ENCODE peak calls at places on chromosomes 2 and 18, in four cellular contexts. One of them, this sample, is unnamed.

GRCh38 chr2:237498341-237498740 is 11.3 kb downstream of the MLPH start:
- DNase-seq in IMR-90: no peak
- DNase-seq in mesenchymal stem cell: peak
- DNase-seq in mesendoderm: no peak
- DNase-seq in this sample: no peak

GRCh38 chr2:205546417-205546816 is 135.9 kb upstream of the NRP2 start:
- DNase-seq in mesenchymal stem cell: no peak
- DNase-seq in mesendoderm: no peak
- DNase-seq in IMR-90: no peak
- DNase-seq in this sample: no peak

GRCh38 chr18:56516769-56517168 is 121.6 kb downstream of the TXNL1 start:
- DNase-seq in IMR-90: peak
- DNase-seq in mesendoderm: no peak
- DNase-seq in mesenchymal stem cell: no peak
- DNase-seq in this sample: no peak

GRCh38 chr2:147525724-147526489 is 318.9 kb upstream of the ACVR2A start:
- DNase-seq in mesenchymal stem cell: no peak
- DNase-seq in IMR-90: no peak
- DNase-seq in mesendoderm: no peak
- DNase-seq in this sample: no peak

GRCh38 chr2:220209751-220210150 is 582.3 kb downstream of the SLC4A3 start:
- DNase-seq in IMR-90: no peak
- DNase-seq in mesenchymal stem cell: no peak
- DNase-seq in mesendoderm: no peak
- DNase-seq in this sample: no peak

GRCh38 chr2:85724731-85725181 is 29.0 kb upstream of the ATOH8 start:
- DNase-seq in IMR-90: no peak
- DNase-seq in mesenchymal stem cell: no peak
- DNase-seq in mesendoderm: no peak
- DNase-seq in this sample: no peak

GRCh38 chr2:219509780-219510511 is 4.3 kb upstream of the ASIC4 start:
- DNase-seq in mesenchymal stem cell: peak
- DNase-seq in IMR-90: peak
- DNase-seq in mesendoderm: peak
- DNase-seq in this sample: no peak

GRCh38 chr2:1940660-1941059 is 196.3 kb upstream of the PXDN start:
- DNase-seq in mesenchymal stem cell: no peak
- DNase-seq in IMR-90: no peak
- DNase-seq in mesendoderm: no peak
- DNase-seq in this sample: no peak

GRCh38 chr2:68193774-68194372 is 36.2 kb downstream of the PNO1 start:
- DNase-seq in mesendoderm: no peak
- DNase-seq in IMR-90: peak
- DNase-seq in mesenchymal stem cell: peak
- DNase-seq in this sample: no peak

GRCh38 chr18:29172151-29173015 is 995.5 kb upstream of the CDH2 start:
- DNase-seq in mesendoderm: no peak
- DNase-seq in IMR-90: peak
- DNase-seq in mesenchymal stem cell: peak
- DNase-seq in this sample: no peak

GRCh38 chr2:172046080-172046678 is 39.1 kb upstream of the DLX1 start:
- DNase-seq in mesenchymal stem cell: peak
- DNase-seq in IMR-90: no peak
- DNase-seq in mesendoderm: no peak
- DNase-seq in this sample: no peak

GRCh38 chr18:37361223-37362157 is 204.1 kb downstream of the CELF4 start:
- DNase-seq in mesenchymal stem cell: no peak
- DNase-seq in IMR-90: no peak
- DNase-seq in mesendoderm: no peak
- DNase-seq in this sample: no peak

GRCh38 chr2:20611077-20611843 is 39.6 kb downstream of the HS1BP3 start:
- DNase-seq in IMR-90: peak
- DNase-seq in mesenchymal stem cell: peak
- DNase-seq in mesendoderm: peak
- DNase-seq in this sample: no peak

GRCh38 chr2:118658581-118659248 is 188.7 kb downstream of the EN1 start:
- DNase-seq in mesenchymal stem cell: no peak
- DNase-seq in mesendoderm: no peak
- DNase-seq in IMR-90: no peak
- DNase-seq in this sample: no peak

GRCh38 chr2:215900865-215901264 is 112.5 kb downstream of the MREG start:
- DNase-seq in mesendoderm: no peak
- DNase-seq in IMR-90: no peak
- DNase-seq in mesenchymal stem cell: no peak
- DNase-seq in this sample: no peak

GRCh38 chr2:70767699-70768584 is at the start of gene ADD2:
- DNase-seq in IMR-90: peak
- DNase-seq in mesendoderm: peak
- DNase-seq in mesenchymal stem cell: peak
- DNase-seq in this sample: peak

GRCh38 chr2:221850076-221850475 is 278.0 kb upstream of the EPHA4 start:
- DNase-seq in mesendoderm: no peak
- DNase-seq in IMR-90: no peak
- DNase-seq in mesenchymal stem cell: no peak
- DNase-seq in this sample: no peak

GRCh38 chr18:55634545-55634944 is 46.6 kb upstream of the TCF4 start:
- DNase-seq in mesenchymal stem cell: peak
- DNase-seq in IMR-90: peak
- DNase-seq in mesendoderm: no peak
- DNase-seq in this sample: no peak

GRCh38 chr2:42547014-42547413 is 21.4 kb upstream of the MTA3 start:
- DNase-seq in IMR-90: no peak
- DNase-seq in mesenchymal stem cell: no peak
- DNase-seq in mesendoderm: no peak
- DNase-seq in this sample: no peak

GRCh38 chr2:44358498-44358897 is 2.8 kb downstream of the PREPL start:
- DNase-seq in IMR-90: peak
- DNase-seq in mesenchymal stem cell: no peak
- DNase-seq in mesendoderm: peak
- DNase-seq in this sample: no peak

GRCh38 chr2:195505701-195506100 is 151.3 kb upstream of the SLC39A10 start:
- DNase-seq in mesendoderm: no peak
- DNase-seq in mesenchymal stem cell: no peak
- DNase-seq in IMR-90: no peak
- DNase-seq in this sample: no peak

GRCh38 chr2:3476386-3477033 is 42.8 kb downstream of the ADI1 start:
- DNase-seq in mesendoderm: no peak
- DNase-seq in IMR-90: peak
- DNase-seq in mesenchymal stem cell: no peak
- DNase-seq in this sample: no peak

GRCh38 chr2:229921101-229921891 is 513 bp downstream of the TRIP12 start:
- DNase-seq in mesenchymal stem cell: peak
- DNase-seq in mesendoderm: peak
- DNase-seq in IMR-90: peak
- DNase-seq in this sample: peak

GRCh38 chr2:118794546-118794945 is 52.9 kb downstream of the EN1 start:
- DNase-seq in mesendoderm: no peak
- DNase-seq in mesenchymal stem cell: no peak
- DNase-seq in IMR-90: no peak
- DNase-seq in this sample: no peak

GRCh38 chr2:241855245-241855887 is 3.3 kb downstream of the PDCD1 start:
- DNase-seq in IMR-90: no peak
- DNase-seq in mesenchymal stem cell: no peak
- DNase-seq in mesendoderm: no peak
- DNase-seq in this sample: no peak

GRCh38 chr18:73235921-73236320 is 368.1 kb upstream of the NETO1 start:
- DNase-seq in IMR-90: peak
- DNase-seq in mesendoderm: no peak
- DNase-seq in mesenchymal stem cell: no peak
- DNase-seq in this sample: no peak

GRCh38 chr2:10879624-10880585 is 31.8 kb upstream of the KCNF1 start:
- DNase-seq in mesendoderm: peak
- DNase-seq in mesenchymal stem cell: no peak
- DNase-seq in IMR-90: no peak
- DNase-seq in this sample: no peak
- H2BK5ac ChIP-seq in mesendoderm: no peak
- H2BK5ac ChIP-seq in mesenchymal stem cell: no peak
- H2BK5ac ChIP-seq in IMR-90: no peak
- H2BK5ac ChIP-seq in this sample: peak

GRCh38 chr2:152454391-152454790 is 119.4 kb downstream of the FMNL2 start:
- DNase-seq in mesendoderm: peak
- DNase-seq in IMR-90: no peak
- DNase-seq in mesenchymal stem cell: no peak
- DNase-seq in this sample: no peak

GRCh38 chr2:152449578-152449977 is 114.6 kb downstream of the FMNL2 start:
- DNase-seq in IMR-90: no peak
- DNase-seq in mesendoderm: no peak
- DNase-seq in mesenchymal stem cell: no peak
- DNase-seq in this sample: no peak

GRCh38 chr2:152450176-152450575 is 115.2 kb downstream of the FMNL2 start:
- DNase-seq in mesendoderm: no peak
- DNase-seq in mesenchymal stem cell: no peak
- DNase-seq in IMR-90: no peak
- DNase-seq in this sample: no peak

GRCh38 chr2:152453129-152453642 is 118.2 kb downstream of the FMNL2 start:
- DNase-seq in mesendoderm: peak
- DNase-seq in mesenchymal stem cell: no peak
- DNase-seq in IMR-90: peak
- DNase-seq in this sample: peak

GRCh38 chr2:152452256-152452973 is 117.4 kb downstream of the FMNL2 start:
- DNase-seq in mesendoderm: peak
- DNase-seq in IMR-90: no peak
- DNase-seq in mesenchymal stem cell: no peak
- DNase-seq in this sample: no peak
- H3K27ac ChIP-seq in mesendoderm: no peak
- H3K27ac ChIP-seq in IMR-90: no peak
- H3K27ac ChIP-seq in mesenchymal stem cell: no peak
- H3K27ac ChIP-seq in this sample: no peak

GRCh38 chr2:128646091-128646490 is 327.4 kb upstream of the HS6ST1 start:
- DNase-seq in IMR-90: no peak
- DNase-seq in mesenchymal stem cell: no peak
- DNase-seq in mesendoderm: no peak
- DNase-seq in this sample: no peak
- H3K18ac ChIP-seq in IMR-90: no peak
- H3K18ac ChIP-seq in mesenchymal stem cell: no peak
- H3K18ac ChIP-seq in mesendoderm: no peak
- H3K18ac ChIP-seq in this sample: peak

DNA sequence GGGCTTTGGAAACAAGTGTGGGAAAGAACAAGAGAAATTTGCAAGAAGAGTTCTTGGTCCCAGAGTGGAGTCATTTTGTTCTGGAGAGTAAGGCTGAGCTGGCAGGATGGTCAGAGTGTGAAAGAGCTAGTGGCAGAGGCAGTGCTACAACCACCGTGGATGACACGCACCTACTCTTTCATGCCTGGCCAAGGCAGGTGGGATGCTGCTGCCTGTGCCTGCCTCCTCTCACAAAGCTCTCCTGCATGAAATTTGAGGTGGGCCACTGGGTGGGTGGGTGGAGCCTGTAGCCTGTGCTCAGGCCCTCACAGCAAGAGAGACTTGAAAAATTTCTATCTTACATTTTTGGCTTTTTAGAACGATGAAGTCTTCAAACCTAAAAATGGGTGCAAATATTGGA is 9.4 kb upstream of the INO80C start:
- DNase-seq in mesendoderm: no peak
- DNase-seq in IMR-90: no peak
- DNase-seq in mesenchymal stem cell: no peak
- DNase-seq in this sample: no peak
- H2BK5ac ChIP-seq in mesendoderm: no peak
- H2BK5ac ChIP-seq in IMR-90: no peak
- H2BK5ac ChIP-seq in mesenchymal stem cell: no peak
- H2BK5ac ChIP-seq in this sample: no peak

GRCh38 chr2:54523336-54523959 is 67.3 kb downstream of the SPTBN1 start:
- DNase-seq in mesenchymal stem cell: peak
- DNase-seq in mesendoderm: no peak
- DNase-seq in IMR-90: no peak
- DNase-seq in this sample: no peak

GRCh38 chr2:54526226-54526879 is 70.2 kb downstream of the SPTBN1 start:
- DNase-seq in mesendoderm: no peak
- DNase-seq in IMR-90: no peak
- DNase-seq in mesenchymal stem cell: no peak
- DNase-seq in this sample: no peak

GRCh38 chr2:54524236-54524991 is 68.3 kb downstream of the SPTBN1 start:
- DNase-seq in mesenchymal stem cell: peak
- DNase-seq in mesendoderm: peak
- DNase-seq in IMR-90: peak
- DNase-seq in this sample: no peak

GRCh38 chr2:54522624-54523281 is 66.6 kb downstream of the SPTBN1 start:
- DNase-seq in mesenchymal stem cell: peak
- DNase-seq in mesendoderm: peak
- DNase-seq in IMR-90: peak
- DNase-seq in this sample: peak

GRCh38 chr2:54525321-54525720 is 69.2 kb downstream of the SPTBN1 start:
- DNase-seq in IMR-90: no peak
- DNase-seq in mesendoderm: no peak
- DNase-seq in mesenchymal stem cell: no peak
- DNase-seq in this sample: no peak
- H3K27ac ChIP-seq in IMR-90: no peak
- H3K27ac ChIP-seq in mesendoderm: no peak
- H3K27ac ChIP-seq in mesenchymal stem cell: peak
- H3K27ac ChIP-seq in this sample: no peak